ENCODE peak calls at places on chromosomes 2 and 18, in four cellular contexts. F is T1000; E is T-helper 17 cell; O is activated CD4-positive, alpha-beta T cell treated with anti-CD3 and anti-CD28 coated beads for 1 hour. S is an unnamed sample.

GRCh38 chr2:230266654-230267053 is 41.1 kb downstream of the SP140 start:
- DNase-seq in F (no peak), E (no peak), O (no peak), S (no peak)

GRCh38 chr2:80531319-80531718 is 226.8 kb upstream of the LRRTM1 start:
- DNase-seq in O (no peak), F (no peak), E (no peak), S (no peak)

GRCh38 chr2:52717836-52718235 is 1049.8 kb upstream of the CHAC2 start:
- DNase-seq in E (no peak), F (no peak), O (no peak), S (no peak)

GRCh38 chr18:26764584-26764983 is 100.9 kb downstream of the AQP4 start:
- DNase-seq in O (no peak), F (no peak), E (no peak), S (no peak)

GRCh38 chr2:80573950-80574349 is 269.4 kb upstream of the LRRTM1 start:
- DNase-seq in E (no peak), O (no peak), F (no peak), S (no peak)

GRCh38 chr18:65206551-65207260 is 544.1 kb upstream of the CDH7 start:
- DNase-seq in O (no peak), F (no peak), E (no peak), S (no peak)

GRCh38 chr18:68713791-68714190 is 1.1 kb downstream of the TMX3 start:
- DNase-seq in F (no peak), E (no peak), O (no peak), S (no peak)

GRCh38 chr2:52934354-52934898 is 833.2 kb upstream of the CHAC2 start:
- DNase-seq in F (peak; percentile 3), E (no peak), O (no peak), S (no peak)

GRCh38 chr18:77108001-77108692 is 24.4 kb downstream of the MBP start:
- DNase-seq in O (no peak), E (no peak), F (no peak), S (no peak)

GRCh38 chr2:3214827-3215404 is 162.7 kb downstream of the EIPR1 start:
- DNase-seq in E (no peak), F (no peak), O (no peak), S (no peak)

GRCh38 chr2:47043142-47043890 is 111.8 kb downstream of the STPG4 start:
- DNase-seq in E (no peak), O (no peak), F (peak; percentile 81), S (no peak)

GRCh38 chr2:219997341-219997851 is 370.0 kb downstream of the SLC4A3 start:
- DNase-seq in F (no peak), E (no peak), O (no peak), S (no peak)

GRCh38 chr2:238162516-238163441 is 4.0 kb downstream of the ERFE start:
- DNase-seq in F (no peak), O (no peak), E (no peak), S (peak; percentile 7)

GRCh38 chr2:188176626-188177025 is 115.0 kb upstream of the GULP1 start:
- DNase-seq in F (no peak), E (no peak), O (no peak), S (no peak)

GRCh38 chr18:29883114-29883513 is 1159.4 kb downstream of the DSC3 start:
- DNase-seq in O (no peak), F (no peak), E (no peak), S (no peak)

GRCh38 chr2:86476092-86476491 is 34.9 kb downstream of the KDM3A start:
- DNase-seq in E (no peak), F (no peak), O (no peak), S (no peak)

GRCh38 chr2:86021396-86022378 is 84.0 kb downstream of the POLR1A start:
- DNase-seq in F (no peak), O (no peak), E (no peak), S (no peak)

GRCh38 chr2:235674812-235675211 is 181.0 kb downstream of the AGAP1 start:
- DNase-seq in E (no peak), F (no peak), O (no peak), S (no peak)

GRCh38 chr2:159026170-159026569 is 57.7 kb downstream of the TANC1 start:
- DNase-seq in E (no peak), O (no peak), F (no peak), S (no peak)

GRCh38 chr2:172000696-172001361 is 1.1 kb downstream of the METAP1D start:
- DNase-seq in O (no peak), E (no peak), F (no peak), S (no peak)

GRCh38 chr2:20184067-20184938 is 40.6 kb downstream of the SDC1 start:
- DNase-seq in F (no peak), E (no peak), O (no peak), S (no peak)

GRCh38 chr2:46970334-46971288 is 55.0 kb upstream of the MCFD2 start:
- DNase-seq in E (no peak), O (no peak), F (no peak), S (no peak)

GRCh38 chr2:64915510-64915900 is 73.7 kb upstream of the SLC1A4 start:
- DNase-seq in F (no peak), O (no peak), E (no peak), S (no peak)

GRCh38 chr2:9336534-9337354 is 86.6 kb downstream of the ITGB1BP1 start:
- DNase-seq in E (no peak), O (no peak), F (peak; percentile 68), S (no peak)

GRCh38 chr18:64929026-64929425 is 780.1 kb upstream of the LINC00305 start:
- DNase-seq in O (no peak), F (no peak), E (no peak), S (no peak)

S was measured in T-helper 1 cell.